ENCODE peak calls at places on chromosomes 1 and 21, in six cellular contexts. Y, R, E, J, P and F are unnamed samples.

GRCh38 chr1:229836324-229836723 is 210.3 kb downstream of the URB2 start:
- DNase-seq in Y (no peak), R (no peak), E (no peak), J (no peak), P (no peak), F (no peak)

GRCh38 chr1:39646232-39647081 is 7.0 kb upstream of the HEYL start:
- DNase-seq in Y (peak; percentile 78), R (peak; percentile 87), E (peak; percentile 22), J (no peak), P (peak; percentile 23), F (no peak)

GRCh38 chr1:234114648-234115307 is 210.3 kb downstream of the SLC35F3 start:
- DNase-seq in Y (peak; percentile 50), R (peak; percentile 28), E (peak; percentile 57), J (peak; percentile 21), P (peak; percentile 54), F (peak; percentile 5)

GRCh38 chr1:202247837-202248795 is 54.5 kb downstream of the LGR6 start:
- DNase-seq in Y (no peak), R (no peak), E (no peak), J (no peak), P (no peak), F (no peak)

GRCh38 chr1:236472850-236473788 is 50.7 kb upstream of the LGALS8 start:
- DNase-seq in Y (no peak), R (no peak), E (no peak), J (no peak), P (no peak), F (no peak)

GRCh38 chr21:14550200-14550599 is 4.1 kb upstream of the SAMSN1 start:
- DNase-seq in Y (no peak), R (no peak), E (no peak), J (no peak), P (peak; percentile 51), F (no peak)

GRCh38 chr1:31714442-31715096 is 10.8 kb upstream of the COL16A1 start:
- DNase-seq in Y (peak; percentile 84), R (peak; percentile 96), E (peak; percentile 74), J (no peak), P (no peak), F (no peak)

GRCh38 chr21:38042246-38042645 is 126.0 kb upstream of the KCNJ6 start:
- DNase-seq in Y (no peak), R (no peak), E (no peak), J (no peak), P (no peak), F (no peak)

GRCh38 chr1:97368296-97368695 is 552.5 kb downstream of the DPYD start:
- DNase-seq in Y (no peak), R (no peak), E (no peak), J (no peak), P (no peak), F (no peak)

GRCh38 chr1:234315091-234315541 is 58.1 kb upstream of the COA6 start:
- DNase-seq in Y (no peak), R (no peak), E (no peak), J (no peak), P (peak; percentile 48), F (peak; percentile 58)

GRCh38 chr1:114154963-114155322 is 1.3 kb upstream of the SYT6 start:
- DNase-seq in Y (no peak), R (no peak), E (no peak), J (no peak), P (peak; percentile 32), F (peak; percentile 1)

GRCh38 chr1:23810818-23811420 is 10.4 kb upstream of the GALE start:
- DNase-seq in Y (peak; percentile 51), R (no peak), E (no peak), J (no peak), P (peak; percentile 68), F (peak; percentile 37)

GRCh38 chr1:89896105-89896942 is 75.5 kb downstream of the LRRC8D start:
- DNase-seq in Y (no peak), R (no peak), E (no peak), J (no peak), P (no peak), F (no peak)

GRCh38 chr1:159598196-159598595 is 10.6 kb downstream of the APCS start:
- DNase-seq in Y (no peak), R (no peak), E (peak; percentile 39), J (no peak), P (no peak), F (no peak)

GRCh38 chr1:232982238-232982944 is 32.0 kb downstream of the NTPCR start:
- DNase-seq in Y (peak; percentile 22), R (no peak), E (no peak), J (no peak), P (no peak), F (no peak)

GRCh38 chr1:30904962-30905335 is 3.6 kb downstream of the SDC3 start:
- DNase-seq in Y (no peak), R (no peak), E (no peak), J (no peak), P (no peak), F (no peak)

GRCh38 chr1:63892632-63893395 is 119.0 kb downstream of the ROR1 start:
- DNase-seq in Y (no peak), R (no peak), E (no peak), J (no peak), P (no peak), F (no peak)

GRCh38 chr1:173392895-173393654 is 84.1 kb upstream of the PRDX6 start:
- DNase-seq in Y (peak; percentile 71), R (no peak), E (no peak), J (peak; percentile 28), P (no peak), F (no peak)

GRCh38 chr1:116325922-116326321 is 47.1 kb upstream of the ATP1A1 start:
- DNase-seq in Y (no peak), R (no peak), E (no peak), J (no peak), P (peak; percentile 88), F (peak; percentile 51)

GRCh38 chr1:160244209-160244608 is 18.1 kb downstream of the DCAF8 start:
- DNase-seq in Y (no peak), R (no peak), E (no peak), J (no peak), P (no peak), F (no peak)

GRCh38 chr1:221102206-221102605 is 223.0 kb downstream of the HLX start:
- DNase-seq in Y (no peak), R (no peak), E (no peak), J (no peak), P (no peak), F (no peak)

GRCh38 chr1:236509203-236509602 is 14.6 kb upstream of the LGALS8 start:
- DNase-seq in Y (no peak), R (no peak), E (no peak), J (no peak), P (no peak), F (no peak)

GRCh38 chr1:13830616-13831280 is 130.8 kb downstream of the PRDM2 start:
- DNase-seq in Y (peak; percentile 13), R (no peak), E (no peak), J (no peak), P (no peak), F (no peak)

GRCh38 chr1:236193184-236193583 is 50.8 kb downstream of the GPR137B start:
- DNase-seq in Y (no peak), R (no peak), E (no peak), J (no peak), P (no peak), F (no peak)

GRCh38 chr1:33758698-33759097 is 105.2 kb upstream of the HMGB4 start:
- DNase-seq in Y (peak; percentile 10), R (no peak), E (no peak), J (no peak), P (no peak), F (no peak)

GRCh38 chr1:231918239-231919015 is 291.8 kb downstream of the DISC1 start:
- DNase-seq in Y (no peak), R (no peak), E (peak; percentile 5), J (no peak), P (peak; percentile 45), F (peak; percentile 43)

GRCh38 chr1:89354210-89354609 is 9.6 kb upstream of the GBP6 start:
- DNase-seq in Y (no peak), R (no peak), E (no peak), J (no peak), P (no peak), F (no peak)

GRCh38 chr1:166902279-166902678 is 26.2 kb upstream of the TADA1 start:
- DNase-seq in Y (no peak), R (no peak), E (no peak), J (peak; percentile 43), P (no peak), F (no peak)

GRCh38 chr1:92808353-92808752 is 23.4 kb upstream of the EVI5 start:
- DNase-seq in Y (no peak), R (no peak), E (no peak), J (no peak), P (no peak), F (no peak)

GRCh38 chr1:92804721-92805169 is 19.8 kb upstream of the EVI5 start:
- DNase-seq in Y (peak; percentile 94), R (peak; percentile 65), E (no peak), J (peak; percentile 73), P (no peak), F (no peak)

GRCh38 chr1:92803140-92803887 is 18.4 kb upstream of the EVI5 start:
- DNase-seq in Y (no peak), R (no peak), E (no peak), J (no peak), P (no peak), F (no peak)

DNA sequence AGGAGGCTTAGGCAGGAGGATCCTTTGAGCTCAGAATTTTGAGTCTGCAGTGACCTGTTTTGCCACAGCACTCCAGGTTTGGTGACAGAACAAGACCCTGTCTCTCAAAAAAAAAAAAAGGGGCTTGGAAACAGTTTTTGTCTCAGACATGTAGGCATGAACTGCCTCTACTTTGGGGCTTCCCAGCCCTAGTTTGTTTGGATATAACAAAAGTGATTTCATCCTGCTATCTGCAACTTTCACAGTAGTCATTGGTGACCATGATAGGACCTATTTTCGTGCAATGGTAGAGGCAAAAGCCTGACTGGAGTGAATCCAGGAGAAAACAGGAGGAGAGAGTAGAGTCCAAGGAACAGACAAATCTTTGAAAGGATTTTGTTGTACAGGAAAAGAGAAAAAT is 20.3 kb upstream of the EVI5 start:
- DNase-seq in Y (no peak), R (no peak), E (no peak), J (no peak), P (no peak), F (no peak)
- H3K4me3 ChIP-seq in Y (no peak overlapping the region), R (no peak overlapping the region), E (no peak overlapping the region), J (peak overlapping the region; percentile 5), P (no peak overlapping the region), F (no peak overlapping the region)

DNA sequence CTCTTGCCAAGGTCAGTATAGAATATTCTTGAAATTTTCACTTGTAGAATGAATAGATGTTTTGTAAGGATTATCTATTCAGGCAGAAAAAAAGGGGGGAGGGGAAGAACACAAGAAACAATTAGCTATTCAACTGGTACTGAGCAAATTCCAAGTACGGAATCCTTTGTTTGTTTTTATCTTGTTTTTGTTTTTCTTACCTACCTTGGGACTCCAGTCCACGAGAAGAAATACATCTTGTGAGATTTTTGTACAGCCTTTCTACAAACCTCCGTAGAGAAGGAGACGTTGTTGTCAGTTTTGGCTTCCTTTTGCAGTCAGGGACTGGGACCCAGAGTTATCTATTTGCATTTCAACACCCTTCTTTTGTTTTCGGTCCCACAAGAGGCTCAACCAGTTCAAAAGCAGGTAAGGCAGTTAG is 36.0 kb downstream of the ZNF281 start:
- DNase-seq in Y (no peak), R (no peak), E (peak; percentile 70), J (no peak), P (no peak), F (no peak)
- H3K4me1 ChIP-seq in Y (no peaks in the 10 kb centered on the region), R (no peaks in the 10 kb centered on the region), E (peaks cover 7% of the 10 kb centered on the region), J (peaks cover 26% of the 10 kb centered on the region), P (no peaks in the 10 kb centered on the region), F (no peaks in the 10 kb centered on the region)

GRCh38 chr21:31754561-31754960 is 22.6 kb upstream of the SCAF4 start:
- DNase-seq in Y (no peak), R (no peak), E (no peak), J (no peak), P (no peak), F (no peak)
- H3K4me3 ChIP-seq in Y (no peak overlapping the region), R (no peak overlapping the region), E (no peak overlapping the region), J (no peak overlapping the region), P (no peak overlapping the region), F (no peak overlapping the region)

GRCh38 chr1:185284533-185285244 is 32.4 kb downstream of the IVNS1ABP start:
- DNase-seq in Y (no peak), R (no peak), E (peak; percentile 11), J (no peak), P (no peak), F (no peak)
- H3K4me1 ChIP-seq in Y (no peaks in the 10 kb centered on the region), R (no peaks in the 10 kb centered on the region), E (peaks cover 6% of the 10 kb centered on the region), J (peaks cover 3% of the 10 kb centered on the region), P (peaks cover 15% of the 10 kb centered on the region), F (peaks cover 64% of the 10 kb centered on the region)